ENCODE peak calls at places on chromosomes 6 and 20, in four cellular contexts. F is IMR-90, S is endothelial cell of umbilical vein, U is GM12878. C is an unnamed sample.

GRCh38 chr6:157632821-157633220 is 190.2 kb upstream of the SNX9 start:
- DNase-seq in S (no peak), F (peak), U (no peak), C (no peak)

GRCh38 chr20:50916257-50916656 is 15.0 kb downstream of the ADNP start:
- DNase-seq in U (no peak), S (peak), F (peak), C (no peak)

GRCh38 chr6:89032599-89032998 is 48.0 kb upstream of the PNRC1 start:
- DNase-seq in S (no peak), F (no peak), U (no peak), C (no peak)

GRCh38 chr20:39356913-39357312 is 394.8 kb downstream of the DHX35 start:
- DNase-seq in F (no peak), U (no peak), S (no peak), C (no peak)

GRCh38 chr6:131001113-131001776 is 61.8 kb downstream of the EPB41L2 start:
- DNase-seq in F (no peak), U (no peak), S (no peak), C (no peak)

GRCh38 chr20:10935658-10936057 is 261.9 kb upstream of the JAG1 start:
- DNase-seq in U (no peak), S (peak), F (no peak), C (no peak)

GRCh38 chr6:35413911-35414310 is 38.2 kb upstream of the FANCE start:
- DNase-seq in F (no peak), S (no peak), U (no peak), C (no peak)

GRCh38 chr6:43770417-43771209 is 602 bp downstream of the VEGFA start:
- DNase-seq in F (peak), S (peak), U (no peak), C (peak)

GRCh38 chr20:13029687-13030510 is 21.1 kb downstream of the SPTLC3 start:
- DNase-seq in S (peak), F (peak), U (no peak), C (peak)

GRCh38 chr6:43502666-43503065 is 7.5 kb downstream of the LRRC73 start:
- DNase-seq in F (no peak), S (no peak), U (no peak), C (no peak)

GRCh38 chr20:47444584-47444983 is 57.1 kb upstream of the NCOA3 start:
- DNase-seq in S (no peak), F (no peak), U (no peak), C (no peak)

GRCh38 chr6:114007451-114007953 is 36.6 kb upstream of the HDAC2 start:
- DNase-seq in S (no peak), F (no peak), U (peak), C (no peak)

GRCh38 chr20:25532015-25532751 is 53.1 kb downstream of the NINL start:
- DNase-seq in U (no peak), F (no peak), S (peak), C (peak)

GRCh38 chr6:14144678-14145113 is 27.1 kb downstream of the CD83 start:
- DNase-seq in S (peak), F (peak), U (peak), C (peak)

GRCh38 chr20:46931699-46932098 is 37.1 kb downstream of the EYA2 start:
- DNase-seq in S (no peak), U (no peak), F (no peak), C (no peak)

GRCh38 chr6:12014027-12014872 is 2.1 kb downstream of the HIVEP1 start:
- DNase-seq in F (peak), S (peak), U (no peak), C (no peak)

GRCh38 chr20:31715766-31716165 is 6.9 kb downstream of the BCL2L1 start:
- DNase-seq in U (no peak), S (no peak), F (no peak), C (no peak)
- H3K9ac ChIP-seq in U (no peak), S (no peak), F (no peak), C (no peak)

GRCh38 chr6:105135056-105135455 is 44.8 kb downstream of the POPDC3 start:
- DNase-seq in U (no peak), F (peak), S (peak), C (peak)
- TF ChIP-seq CTCF in U (no peak), F (peak), S (peak), C (peak)

GRCh38 chr6:48176909-48177308 is 65.9 kb upstream of the PTCHD4 start:
- DNase-seq in F (no peak), U (no peak), S (no peak), C (no peak)
- H3K9ac ChIP-seq in F (no peak), U (no peak), S (no peak), C (no peak)

DNA sequence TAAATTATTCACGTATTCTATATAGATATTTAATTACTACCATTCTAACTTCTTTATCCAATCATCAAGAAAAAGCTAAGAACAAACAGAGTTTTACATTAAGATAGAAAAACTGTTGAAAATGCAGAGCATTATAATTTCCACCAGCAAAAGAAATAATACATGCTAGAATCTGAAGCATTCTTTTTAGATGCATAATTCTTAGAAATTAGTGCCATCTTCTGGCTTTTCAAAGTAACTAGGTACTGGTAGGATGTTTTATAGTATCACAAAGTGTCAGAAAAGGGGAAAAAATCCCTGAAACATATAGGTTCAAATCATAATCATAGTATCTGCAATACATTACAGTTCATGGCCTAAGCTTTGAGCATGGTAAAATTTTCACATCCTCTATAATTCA is 178.9 kb downstream of the PHF3 start:
- DNase-seq in S (no peak), F (no peak), U (no peak), C (no peak)
- TF ChIP-seq CTCF in S (no peak), F (no peak), U (no peak), C (no peak)

DNA sequence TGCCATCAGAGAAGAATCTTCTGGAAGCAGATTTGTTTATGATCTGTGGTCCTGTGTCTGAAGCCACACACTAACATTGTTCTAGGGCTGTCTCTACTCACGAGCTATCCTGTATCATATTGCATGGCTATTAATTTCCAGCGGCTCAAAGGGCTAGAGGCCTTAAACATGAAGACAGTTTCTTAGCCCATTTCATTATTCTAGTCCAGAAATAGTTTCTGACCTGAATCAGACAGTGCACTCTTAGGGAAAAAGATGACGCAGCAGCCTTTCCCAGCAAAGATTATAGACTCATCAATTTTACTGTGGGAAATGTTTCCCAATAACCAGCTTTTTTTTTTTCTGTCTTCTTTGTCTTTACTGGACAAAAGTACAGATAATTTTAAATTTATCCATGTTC is 105.3 kb upstream of the SUPT3H start:
- DNase-seq in S (no peak), F (peak), U (no peak), C (no peak)
- H3K9ac ChIP-seq in S (no peak), F (no peak), U (no peak), C (no peak)

DNA sequence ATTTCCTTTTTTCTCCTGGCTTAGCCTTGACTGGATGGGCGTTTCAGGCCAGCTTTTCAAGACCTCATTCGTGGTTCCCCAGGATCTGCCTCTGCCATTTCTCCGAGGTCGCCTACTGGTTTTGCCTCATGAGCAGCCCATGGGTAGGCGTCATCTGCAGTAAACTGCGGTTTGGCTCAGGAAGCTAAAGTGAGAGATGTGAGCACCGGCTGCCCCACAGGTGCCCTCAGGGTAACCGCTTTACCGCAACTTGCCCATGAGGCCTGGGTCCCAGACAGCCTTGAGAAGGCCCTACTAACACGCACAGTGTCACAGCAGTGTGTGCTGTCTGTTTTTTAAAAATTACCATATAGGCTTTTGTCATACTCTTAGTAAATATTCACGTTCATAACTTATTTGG is 53.4 kb upstream of the TBXT start:
- DNase-seq in U (no peak), F (no peak), S (no peak), C (peak)
- TF ChIP-seq CTCF in U (no peak), F (no peak), S (no peak), C (no peak)

GRCh38 chr20:45347297-45347935 is 808 bp downstream of the SDC4 start:
- DNase-seq in U (no peak), F (no peak), S (no peak), C (no peak)

GRCh38 chr20:45345104-45345936 is 2.9 kb downstream of the SDC4 start:
- DNase-seq in U (no peak), F (no peak), S (no peak), C (no peak)

GRCh38 chr20:45346291-45346718 is 1.9 kb downstream of the SDC4 start:
- DNase-seq in S (no peak), F (no peak), U (no peak), C (no peak)

GRCh38 chr20:45347936-45348809 is at the start of gene SDC4:
- DNase-seq in U (no peak), F (peak), S (peak), C (peak)

DNA sequence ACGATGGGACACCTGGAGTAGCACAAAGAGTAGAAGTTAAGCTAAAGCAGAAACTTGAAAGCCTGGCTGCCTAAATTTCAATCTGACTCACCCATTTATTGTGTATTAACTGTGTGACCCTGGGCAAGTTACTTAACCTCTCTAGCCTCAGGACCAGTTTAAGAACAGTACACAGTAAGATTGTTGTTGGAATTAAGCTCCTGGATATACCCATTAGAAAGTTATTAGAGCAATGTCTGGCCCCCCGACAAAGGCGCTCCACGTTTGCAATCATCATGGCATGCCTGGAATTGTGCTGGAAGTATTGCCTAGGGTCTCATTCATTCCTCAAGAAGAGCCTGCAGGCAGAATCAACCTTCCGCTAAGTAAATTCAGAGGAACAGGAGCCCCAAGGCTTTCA is 1.4 kb downstream of the SDC4 start:
- DNase-seq in F (no peak), S (no peak), U (no peak), C (no peak)
- H3K9ac ChIP-seq in F (peak), S (no peak), U (no peak), C (peak)

GRCh38 chr20:43839793-43840199 is 74.9 kb upstream of the TOX2 start:
- DNase-seq in F (no peak), S (no peak), U (no peak), C (no peak)

GRCh38 chr20:43835944-43836540 is 78.6 kb upstream of the TOX2 start:
- DNase-seq in U (no peak), S (no peak), F (no peak), C (no peak)

GRCh38 chr20:43838703-43839060 is 76.0 kb upstream of the TOX2 start:
- DNase-seq in S (no peak), F (no peak), U (no peak), C (no peak)

GRCh38 chr20:43837856-43838702 is 76.6 kb upstream of the TOX2 start:
- DNase-seq in S (no peak), U (no peak), F (no peak), C (no peak)

GRCh38 chr20:43836790-43837189 is 77.9 kb upstream of the TOX2 start:
- DNase-seq in F (no peak), U (no peak), S (no peak), C (no peak)
- TF ChIP-seq CTCF in F (no peak), U (no peak), S (no peak), C (no peak)

GRCh38 chr6:160069050-160069454 is 52.6 kb upstream of the SLC22A1 start:
- DNase-seq in F (no peak), S (no peak), U (peak), C (no peak)

GRCh38 chr6:160063771-160064413 is 57.7 kb upstream of the SLC22A1 start:
- DNase-seq in U (no peak), F (no peak), S (no peak), C (no peak)

GRCh38 chr6:160067564-160067963 is 54.1 kb upstream of the SLC22A1 start:
- DNase-seq in S (no peak), F (no peak), U (no peak), C (no peak)

GRCh38 chr6:160068346-160068745 is 53.3 kb upstream of the SLC22A1 start:
- DNase-seq in S (no peak), F (no peak), U (no peak), C (no peak)

GRCh38 chr6:160065200-160065599 is 56.4 kb upstream of the SLC22A1 start:
- DNase-seq in S (no peak), F (no peak), U (no peak), C (no peak)
- H3K9ac ChIP-seq in S (no peak), F (no peak), U (no peak), C (no peak)

DNA sequence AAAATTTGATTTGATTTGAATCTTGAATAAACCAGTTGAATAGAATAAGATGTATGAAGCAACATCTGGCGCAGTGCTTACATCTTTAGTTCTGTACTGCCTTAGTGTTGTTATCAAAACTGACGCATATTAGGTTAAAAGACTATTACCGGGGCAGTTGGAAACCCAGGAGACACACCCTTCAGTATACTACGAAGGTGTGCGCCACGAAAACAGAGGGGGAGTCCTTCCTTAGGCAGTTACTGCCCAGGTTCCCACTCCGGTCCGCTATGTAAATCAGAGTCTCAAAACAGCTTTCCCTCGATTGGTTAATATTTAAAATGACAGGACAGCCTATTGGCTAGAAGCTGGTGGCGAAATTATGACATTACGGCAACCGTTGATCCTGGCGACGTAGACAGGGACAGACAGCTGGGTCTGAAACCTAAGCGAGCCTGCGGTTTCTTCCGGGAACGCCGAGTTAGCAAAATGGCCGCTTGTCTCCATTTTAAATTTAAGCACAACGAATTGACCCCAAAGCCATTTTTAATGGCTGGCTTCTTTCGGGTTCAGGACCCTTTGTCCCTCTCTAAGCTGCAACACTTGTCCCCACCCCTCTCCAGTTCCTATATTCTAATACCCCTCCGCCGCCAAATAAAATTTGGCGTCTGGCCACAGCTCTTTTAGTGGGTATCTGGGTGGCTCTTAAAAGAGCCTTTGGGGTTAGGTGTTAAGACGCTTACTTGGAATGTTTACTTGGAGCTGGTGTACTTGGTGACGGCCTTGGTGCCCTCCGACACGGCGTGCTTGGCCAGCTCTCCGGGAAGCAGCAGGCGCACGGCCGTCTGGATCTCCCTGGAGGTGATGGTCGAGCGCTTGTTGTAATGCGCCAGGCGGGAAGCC is 35.8 kb downstream of the HFE start:
- DNase-seq in S (peak), F (peak), U (peak), C (peak)
- TF ChIP-seq CTCF in S (no peak), F (no peak), U (no peak), C (no peak)

C was measured in endodermal cell.